ENCODE peak calls at places on chromosomes 4 and X, in ten cellular contexts. I is GM12891; Z is frontal cortex; O is posterior vena cava; X is nephron progenitor cell; U is NAMALWA; H is EL; M is NCI-H2029; N is stimulated activated CD4-positive, alpha-beta T cell treated with anti-CD3 and anti-CD28 coated beads, TNF-alpha, amount 100 ng/mL, for 4 hours; V is mammary epithelial cell. Q is an unnamed sample.

GRCh38 chr4:26178874-26179273 is 141.9 kb upstream of the RBPJ start:
- DNase-seq in I (no peak), Z (no peak), O (no peak), X (no peak), U (no peak), H (no peak), M (no peak), N (no peak), V (no peak), Q (no peak)

GRCh38 chr4:183553601-183554345 is 48.9 kb downstream of the ING2 start:
- DNase-seq in I (no peak), Z (no peak), O (no peak), X (no peak), U (no peak), H (no peak), M (no peak), N (no peak), V (no peak), Q (no peak)

GRCh38 chr4:76737180-76737579 is 160.8 kb downstream of the SOWAHB start:
- DNase-seq in I (no peak), Z (no peak), O (no peak), X (no peak), U (no peak), H (no peak), M (no peak), N (no peak), V (no peak), Q (no peak)

GRCh38 chr4:69321153-69321729 is 41.0 kb downstream of the UGT2B28 start:
- DNase-seq in I (no peak), Z (no peak), O (no peak), X (no peak), U (peak), H (no peak), M (peak), N (no peak), V (peak), Q (no peak)

GRCh38 chr4:115851918-115852766 is 738.7 kb upstream of the NDST4 start:
- DNase-seq in I (peak), Z (peak), O (no peak), X (peak), U (peak), H (no peak), M (peak), N (no peak), V (peak), Q (no peak)

GRCh38 chr4:17597517-17597916 is 16.9 kb upstream of the MED28 start:
- DNase-seq in I (no peak), Z (no peak), O (no peak), X (no peak), U (no peak), H (no peak), M (no peak), N (no peak), V (peak), Q (no peak)

GRCh38 chr4:188053302-188053701 is 56.1 kb downstream of the TRIML2 start:
- DNase-seq in I (no peak), Z (no peak), O (no peak), X (no peak), U (no peak), H (no peak), M (no peak), N (no peak), V (no peak), Q (no peak)

GRCh38 chrX:10633722-10634121 is 13.3 kb upstream of the MID1 start:
- DNase-seq in I (no peak), Z (no peak), O (no peak), X (no peak), U (no peak), H (peak), M (no peak), N (no peak), V (peak), Q (peak)

GRCh38 chrX:68929332-68930150 is 100.7 kb downstream of the EFNB1 start:
- DNase-seq in I (no peak), Z (no peak), O (peak), X (no peak), U (no peak), H (peak), M (no peak), N (no peak), V (peak), Q (no peak)

GRCh38 chrX:133258481-133258880 is 40.3 kb upstream of the TFDP3 start:
- DNase-seq in I (no peak), Z (no peak), O (no peak), X (no peak), U (no peak), H (no peak), M (no peak), N (no peak), V (peak), Q (no peak)

GRCh38 chrX:155070038-155070437 is 898 bp downstream of the CMC4 start:
- DNase-seq in I (no peak), Z (no peak), O (no peak), X (no peak), U (peak), H (no peak), M (no peak), N (no peak), V (peak), Q (no peak)

GRCh38 chr4:77232653-77233052 is 75.6 kb downstream of the CCNG2 start:
- DNase-seq in I (no peak), Z (no peak), O (no peak), X (no peak), U (no peak), H (no peak), M (peak), N (no peak), V (peak), Q (no peak)

GRCh38 chr4:140743194-140743931 is 12.8 kb downstream of the TBC1D9 start:
- DNase-seq in I (no peak), Z (no peak), O (no peak), X (no peak), U (peak), H (peak), M (no peak), N (no peak), V (peak), Q (no peak)

GRCh38 chrX:115330498-115331138 is 41.1 kb downstream of the LUZP4 start:
- DNase-seq in I (peak), Z (peak), O (no peak), X (peak), U (peak), H (peak), M (peak), N (no peak), V (peak), Q (no peak)

GRCh38 chrX:107154787-107155620 is 36.4 kb upstream of the RBM41 start:
- DNase-seq in I (no peak), Z (no peak), O (no peak), X (no peak), U (no peak), H (peak), M (no peak), N (no peak), V (peak), Q (no peak)

GRCh38 chr4:35772291-35772690 is 472.0 kb downstream of the ARAP2 start:
- DNase-seq in I (no peak), Z (no peak), O (no peak), X (no peak), U (no peak), H (no peak), M (no peak), N (no peak), V (peak), Q (no peak)

GRCh38 chr4:6893449-6894085 is 16.1 kb upstream of the TBC1D14 start:
- DNase-seq in I (no peak), Z (no peak), O (no peak), X (no peak), U (no peak), H (no peak), M (no peak), N (no peak), V (no peak), Q (no peak)

GRCh38 chrX:109327271-109327670 is 154.6 kb downstream of the GUCY2F start:
- DNase-seq in I (no peak), Z (no peak), O (no peak), X (no peak), U (no peak), H (peak), M (no peak), N (no peak), V (peak), Q (no peak)

GRCh38 chr4:81164623-81165416 is 50.2 kb downstream of the PRKG2 start:
- DNase-seq in I (no peak), Z (no peak), O (no peak), X (no peak), U (no peak), H (peak), M (no peak), N (no peak), V (peak), Q (no peak)

GRCh38 chr4:154854362-154854761 is 73.3 kb downstream of the RBM46 start:
- DNase-seq in I (no peak), Z (no peak), O (no peak), X (no peak), U (peak), H (peak), M (no peak), N (no peak), V (peak), Q (no peak)

GRCh38 chr4:98530572-98530971 is 127.8 kb downstream of the TSPAN5 start:
- DNase-seq in I (no peak), Z (no peak), O (no peak), X (no peak), U (no peak), H (no peak), M (no peak), N (no peak), V (no peak), Q (no peak)

GRCh38 chr4:23979534-23979933 is 89.7 kb upstream of the PPARGC1A start:
- DNase-seq in I (no peak), Z (no peak), O (no peak), X (no peak), U (no peak), H (no peak), M (no peak), N (no peak), V (no peak), Q (no peak)

GRCh38 chr4:1052231-1052671 is 40.8 kb downstream of the FGFRL1 start:
- DNase-seq in I (no peak), Z (no peak), O (peak), X (peak), U (no peak), H (no peak), M (no peak), N (no peak), V (no peak), Q (no peak)

GRCh38 chrX:125998432-125998831 is 167.7 kb downstream of the DCAF12L2 start:
- DNase-seq in I (no peak), Z (no peak), O (no peak), X (no peak), U (peak), H (no peak), M (peak), N (no peak), V (peak), Q (no peak)

GRCh38 chr4:56296449-56296990 is 90.8 kb downstream of the AASDH start:
- DNase-seq in I (no peak), Z (no peak), O (no peak), X (no peak), U (no peak), H (no peak), M (no peak), N (no peak), V (no peak), Q (no peak)

GRCh38 chrX:154374361-154375155 is at the start of gene FLNA:
- DNase-seq in I (no peak), Z (no peak), O (no peak), X (peak), U (no peak), H (peak), M (no peak), N (no peak), V (no peak), Q (no peak)

GRCh38 chrX:150486011-150486410 is 82.4 kb upstream of the MTM1 start:
- DNase-seq in I (no peak), Z (no peak), O (no peak), X (peak), U (peak), H (peak), M (peak), N (no peak), V (peak), Q (peak)

GRCh38 chr4:113979157-113979972 is at the start of gene ARSJ:
- DNase-seq in I (peak), Z (peak), O (peak), X (peak), U (no peak), H (peak), M (no peak), N (peak), V (peak), Q (no peak)

GRCh38 chr4:96093057-96093456 is 253.2 kb downstream of the PDHA2 start:
- DNase-seq in I (no peak), Z (no peak), O (no peak), X (no peak), U (no peak), H (no peak), M (peak), N (no peak), V (no peak), Q (no peak)

GRCh38 chr4:163679189-163679588 is 184.7 kb downstream of the TMA16 start:
- DNase-seq in I (no peak), Z (no peak), O (no peak), X (no peak), U (peak), H (peak), M (no peak), N (no peak), V (no peak), Q (no peak)

GRCh38 chrX:53280703-53281320 is 572 bp downstream of the IQSEC2 start:
- DNase-seq in I (no peak), Z (no peak), O (peak), X (no peak), U (no peak), H (peak), M (no peak), N (no peak), V (peak), Q (no peak)

GRCh38 chr4:182339246-182339645 is 96.0 kb downstream of the TENM3 start:
- DNase-seq in I (no peak), Z (no peak), O (no peak), X (no peak), U (no peak), H (no peak), M (no peak), N (no peak), V (no peak), Q (no peak)

Q was measured in C1 segment of cervical spinal cord.